ENCODE peak calls at places on chromosomes 3 and 15, in eight cellular contexts. Y is hepatocyte, O is GM23338, T is SK-N-SH, V is PC-9, C is PC-3, H is OCI-LY7, S is HCT116. L is an unnamed sample. For H3K9me2 and H3K4me1, the result is how much of the 10 kb centered on the place peaks cover.

GRCh38 chr3:15527031-15527459 is 5.5 kb upstream of the COLQ start:
- DNase-seq in Y (peak), O (peak), T (peak), V (no peak), C (peak), H (peak), S (no peak), L (no peak)

GRCh38 chr3:32643354-32643753 is 41.6 kb upstream of the CNOT10 start:
- DNase-seq in Y (no peak), O (peak), T (no peak), V (no peak), C (no peak), H (no peak), S (no peak), L (no peak)

GRCh38 chr3:52593103-52593502 is 56.7 kb downstream of the UQCC5 start:
- DNase-seq in Y (no peak), O (no peak), T (no peak), V (no peak), C (no peak), H (no peak), S (no peak), L (no peak)

GRCh38 chr3:79367066-79367465 is 400.7 kb downstream of the ROBO1 start:
- DNase-seq in Y (no peak), O (no peak), T (no peak), V (no peak), C (peak), H (no peak), S (no peak), L (peak)

GRCh38 chr15:67766963-67767362 is 58.3 kb upstream of the SKOR1 start:
- DNase-seq in Y (no peak), O (no peak), T (no peak), V (no peak), C (no peak), H (peak), S (no peak), L (no peak)

GRCh38 chr3:177441813-177442646 is 244.7 kb upstream of the TBL1XR1 start:
- DNase-seq in Y (no peak), O (no peak), T (no peak), V (no peak), C (no peak), H (peak), S (no peak), L (peak)

GRCh38 chr3:168620854-168621253 is 525.1 kb upstream of the GOLIM4 start:
- DNase-seq in Y (peak), O (peak), T (peak), V (no peak), C (peak), H (peak), S (peak), L (peak)

GRCh38 chr15:100093211-100094126 is 248.3 kb downstream of the ADAMTS17 start:
- DNase-seq in Y (no peak), O (no peak), T (no peak), V (peak), C (peak), H (no peak), S (no peak), L (no peak)

DNA sequence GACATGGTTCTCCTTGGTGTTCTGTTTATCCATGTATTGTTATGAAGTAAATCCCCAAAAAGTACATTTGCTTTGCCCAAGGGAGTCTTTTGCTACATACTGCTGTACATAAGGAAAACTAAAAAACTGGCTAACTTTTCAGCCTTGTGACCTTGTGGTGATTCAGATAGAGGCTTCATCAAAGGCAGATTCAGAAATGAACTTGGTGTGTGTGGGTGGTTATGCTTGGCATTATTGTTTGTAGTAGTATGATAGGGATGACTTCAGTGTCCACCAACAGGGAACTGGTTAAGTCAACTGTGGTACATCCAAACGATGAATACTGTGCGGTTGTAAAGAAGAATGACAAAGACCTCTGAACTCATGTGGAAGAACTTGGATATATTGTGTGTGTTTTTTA is 75.6 kb upstream of the CHRNB4 start:
- DNase-seq in Y (no peak), O (no peak), T (no peak), V (no peak), C (no peak), H (no peak), S (no peak), L (peak)
- H3K9me2 ChIP-seq in Y (under half), O (under half), T (under half), V (under half), C (under half), H (under half), S (under half), L (under half)

GRCh38 chr3:164537485-164537884 is 540.8 kb downstream of the SI start:
- DNase-seq in Y (no peak), O (no peak), T (no peak), V (no peak), C (no peak), H (no peak), S (no peak), L (no peak)

GRCh38 chr3:164533275-164533674 is 545.0 kb downstream of the SI start:
- DNase-seq in Y (no peak), O (no peak), T (no peak), V (no peak), C (peak), H (no peak), S (no peak), L (no peak)

GRCh38 chr3:164539215-164539614 is 539.1 kb downstream of the SI start:
- DNase-seq in Y (no peak), O (no peak), T (no peak), V (no peak), C (no peak), H (no peak), S (no peak), L (no peak)
- H3K4me2 ChIP-seq in Y (no peak), O (no peak), T (no peak), V (no peak), C (no peak), H (no peak), S (no peak), L (no peak)

GRCh38 chr3:71061037-71061436 is 522.5 kb downstream of the FOXP1 start:
- DNase-seq in Y (no peak), O (no peak), T (no peak), V (no peak), C (peak), H (no peak), S (no peak), L (no peak)

GRCh38 chr3:71061581-71061980 is 521.9 kb downstream of the FOXP1 start:
- DNase-seq in Y (no peak), O (no peak), T (no peak), V (no peak), C (peak), H (no peak), S (no peak), L (no peak)

GRCh38 chr3:71063768-71064287 is 519.7 kb downstream of the FOXP1 start:
- DNase-seq in Y (peak), O (peak), T (peak), V (no peak), C (peak), H (no peak), S (no peak), L (peak)

GRCh38 chr3:71062920-71063767 is 520.4 kb downstream of the FOXP1 start:
- DNase-seq in Y (no peak), O (no peak), T (peak), V (no peak), C (peak), H (no peak), S (no peak), L (peak)

GRCh38 chr3:71062037-71062919 is 521.2 kb downstream of the FOXP1 start:
- DNase-seq in Y (no peak), O (no peak), T (no peak), V (no peak), C (peak), H (no peak), S (no peak), L (peak)
- H3K4me1 ChIP-seq in Y (under half), O (half or more), T (under half), V (under half), C (half or more), H (half or more), S (under half), L (half or more)

GRCh38 chr3:61811652-61812051 is 250.3 kb downstream of the PTPRG start:
- DNase-seq in Y (no peak), O (no peak), T (peak), V (no peak), C (no peak), H (no peak), S (no peak), L (no peak)
- H3K9me2 ChIP-seq in Y (under half), O (under half), T (under half), V (under half), C (under half), H (under half), S (under half), L (under half)

DNA sequence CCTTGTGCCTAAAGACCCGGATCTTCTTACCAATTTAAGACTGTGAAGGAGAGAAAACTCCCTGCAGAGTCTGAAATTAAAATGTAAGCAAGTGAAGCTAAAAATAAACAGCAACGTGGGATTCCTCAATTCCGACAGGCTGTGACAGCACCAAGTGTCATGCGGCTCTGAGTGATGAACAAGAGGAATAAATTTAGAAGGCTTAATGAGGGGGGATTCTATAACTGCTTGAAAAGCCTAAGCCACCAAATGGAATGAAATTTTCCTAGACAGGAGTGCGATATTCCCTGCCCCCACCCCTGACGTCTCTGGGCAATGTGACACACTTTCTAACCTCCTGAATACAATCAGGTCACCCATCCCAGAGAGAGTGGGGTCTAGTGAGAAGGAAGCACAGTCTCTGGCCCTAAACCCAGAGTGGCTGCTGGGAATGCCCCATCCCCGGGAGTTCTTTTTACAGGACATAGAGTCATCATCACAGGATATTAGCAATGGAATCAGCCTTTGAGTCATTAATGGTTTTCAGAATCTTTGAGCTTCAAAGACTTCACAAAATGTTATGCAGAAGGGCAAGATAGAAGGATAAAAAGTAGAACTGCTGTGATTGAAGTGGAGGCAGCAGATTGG is 114.3 kb downstream of the EDEM1 start:
- DNase-seq in Y (no peak), O (no peak), T (no peak), V (no peak), C (peak), H (no peak), S (no peak), L (peak)
- H3K4me2 ChIP-seq in Y (no peak), O (no peak), T (peak), V (no peak), C (peak), H (no peak), S (no peak), L (peak)

GRCh38 chr3:121552379-121552778 is 6.6 kb upstream of the POLQ start:
- DNase-seq in Y (no peak), O (no peak), T (no peak), V (no peak), C (no peak), H (no peak), S (no peak), L (peak)
- H3K4me1 ChIP-seq in Y (under half), O (under half), T (under half), V (under half), C (under half), H (under half), S (under half), L (under half)

GRCh38 chr15:29672446-29672845 is 149.8 kb downstream of the TJP1 start:
- DNase-seq in Y (no peak), O (no peak), T (no peak), V (no peak), C (no peak), H (no peak), S (no peak), L (no peak)

GRCh38 chr15:29670266-29670665 is 152.0 kb downstream of the TJP1 start:
- DNase-seq in Y (no peak), O (no peak), T (no peak), V (no peak), C (peak), H (no peak), S (no peak), L (no peak)

GRCh38 chr15:29670945-29671307 is 151.3 kb downstream of the TJP1 start:
- DNase-seq in Y (peak), O (no peak), T (no peak), V (peak), C (peak), H (no peak), S (no peak), L (peak)

GRCh38 chr15:29669823-29670222 is 152.4 kb downstream of the TJP1 start:
- DNase-seq in Y (no peak), O (no peak), T (no peak), V (peak), C (peak), H (no peak), S (no peak), L (peak)

DNA sequence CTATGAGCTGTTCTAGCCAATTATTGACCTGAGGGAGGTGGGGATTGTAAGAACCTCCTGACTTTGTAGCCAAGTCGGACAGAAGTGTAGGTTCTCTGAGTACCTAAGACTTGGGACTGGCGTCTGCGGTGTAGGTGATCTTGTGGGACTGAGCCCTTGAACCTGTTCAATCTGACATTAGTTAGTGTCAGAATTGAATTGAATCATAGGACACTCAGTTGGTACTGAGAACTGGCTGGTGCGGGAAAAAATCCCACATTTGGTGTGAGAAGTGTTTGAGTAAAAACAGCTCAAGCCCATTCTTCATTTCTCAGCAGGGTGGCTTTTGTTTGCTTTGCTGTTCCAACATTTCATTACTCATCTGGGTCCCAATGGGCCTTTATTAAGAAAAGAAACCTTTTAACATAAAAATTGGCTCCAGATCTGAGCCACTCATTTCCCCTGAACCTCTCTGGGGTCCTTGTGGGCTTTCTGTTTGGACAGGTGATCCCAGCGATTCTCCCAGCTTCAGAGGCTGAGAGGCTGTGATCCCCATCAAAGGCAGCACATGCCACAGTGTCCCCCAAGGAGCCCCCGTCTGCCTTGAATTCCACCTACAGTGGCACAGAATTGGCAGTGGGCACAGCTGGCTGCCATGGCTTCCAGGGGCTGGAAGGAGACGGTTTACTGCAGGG is 150.8 kb downstream of the TJP1 start:
- DNase-seq in Y (no peak), O (no peak), T (no peak), V (no peak), C (peak), H (no peak), S (no peak), L (peak)
- H3K9me2 ChIP-seq in Y (under half), O (under half), T (under half), V (under half), C (under half), H (under half), S (under half), L (under half)

DNA sequence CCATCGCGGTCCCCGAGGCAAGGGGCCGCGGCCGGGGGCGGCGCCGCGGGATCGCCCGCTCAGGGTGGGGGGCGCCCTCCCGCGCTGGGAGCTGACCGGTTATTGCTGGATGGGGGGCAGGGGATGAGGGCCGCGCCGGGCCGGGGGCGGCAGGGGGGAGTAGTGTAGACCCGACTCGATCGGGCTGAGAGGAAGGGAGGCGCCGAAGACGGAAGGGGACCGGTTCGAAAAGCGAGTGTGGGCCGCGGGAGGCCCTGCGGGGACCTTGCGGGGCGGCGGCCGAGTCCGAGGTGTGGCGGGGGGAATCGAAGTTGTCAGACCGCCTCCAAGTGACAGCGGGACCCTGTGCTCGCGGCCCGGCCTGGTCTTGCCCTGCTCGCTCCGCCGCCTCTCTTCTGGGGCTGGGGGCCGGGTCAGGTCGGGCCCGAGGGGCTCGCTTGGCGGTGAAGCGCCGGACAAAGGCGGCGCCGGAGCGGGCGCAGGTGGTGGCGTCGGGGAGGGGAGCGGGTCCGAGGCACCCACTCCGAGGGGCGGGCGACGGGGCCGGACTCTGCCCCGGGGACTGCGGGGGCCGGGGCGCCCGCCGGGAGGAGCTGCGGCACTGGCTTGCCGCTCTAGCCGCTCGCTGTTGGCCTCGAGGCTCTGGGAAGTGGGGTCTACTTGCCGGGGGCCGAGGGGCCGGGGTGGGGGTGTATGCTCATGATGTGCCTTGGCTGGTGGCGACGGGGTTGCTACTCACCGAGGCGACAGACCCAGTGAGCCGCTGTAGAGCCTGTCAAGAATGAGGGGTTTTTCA is 1.2 kb downstream of the BAHD1 start:
- DNase-seq in Y (peak), O (peak), T (peak), V (no peak), C (no peak), H (peak), S (no peak), L (peak)
- H3K4me2 ChIP-seq in Y (peak), O (peak), T (peak), V (peak), C (peak), H (peak), S (peak), L (peak)

L was measured in GM23248.